ENCODE peak calls at places on chromosomes 12 and 14, in eight cellular contexts. One of them, this sample, is unnamed.

GRCh38 chr12:63928305-63928704 is 83.8 kb downstream of the SRGAP1 start:
- DNase-seq in astrocyte: no peak
- DNase-seq in stomach: no peak
- DNase-seq in astrocyte of the spinal cord: no peak
- DNase-seq in CD8-positive, alpha-beta T cell: no peak
- DNase-seq in AG10803: no peak
- DNase-seq in lower lobe of right lung: no peak
- DNase-seq in mucosa of descending colon: no peak
- DNase-seq in this sample: no peak

GRCh38 chr12:91123236-91123635 is 11.9 kb upstream of the LUM start:
- DNase-seq in AG10803: no peak
- DNase-seq in lower lobe of right lung: no peak
- DNase-seq in stomach: no peak
- DNase-seq in astrocyte: no peak
- DNase-seq in astrocyte of the spinal cord: no peak
- DNase-seq in mucosa of descending colon: no peak
- DNase-seq in CD8-positive, alpha-beta T cell: no peak
- DNase-seq in this sample: peak

GRCh38 chr12:2246358-2246757 is 193.6 kb downstream of the CACNA1C start:
- DNase-seq in stomach: no peak
- DNase-seq in astrocyte: no peak
- DNase-seq in CD8-positive, alpha-beta T cell: no peak
- DNase-seq in astrocyte of the spinal cord: no peak
- DNase-seq in AG10803: no peak
- DNase-seq in mucosa of descending colon: no peak
- DNase-seq in lower lobe of right lung: no peak
- DNase-seq in this sample: no peak

GRCh38 chr12:77540097-77540496 is 290.6 kb upstream of the NAV3 start:
- DNase-seq in lower lobe of right lung: no peak
- DNase-seq in AG10803: no peak
- DNase-seq in mucosa of descending colon: no peak
- DNase-seq in astrocyte: no peak
- DNase-seq in astrocyte of the spinal cord: no peak
- DNase-seq in CD8-positive, alpha-beta T cell: no peak
- DNase-seq in stomach: no peak
- DNase-seq in this sample: no peak

GRCh38 chr12:132495165-132495544 is 5.2 kb downstream of the FBRSL1 start:
- DNase-seq in stomach: no peak
- DNase-seq in CD8-positive, alpha-beta T cell: no peak
- DNase-seq in lower lobe of right lung: no peak
- DNase-seq in mucosa of descending colon: no peak
- DNase-seq in AG10803: no peak
- DNase-seq in astrocyte of the spinal cord: no peak
- DNase-seq in astrocyte: no peak
- DNase-seq in this sample: no peak

GRCh38 chr12:103334447-103334846 is 161.3 kb downstream of the C12orf42 start:
- DNase-seq in astrocyte of the spinal cord: no peak
- DNase-seq in CD8-positive, alpha-beta T cell: no peak
- DNase-seq in astrocyte: no peak
- DNase-seq in stomach: no peak
- DNase-seq in AG10803: no peak
- DNase-seq in lower lobe of right lung: no peak
- DNase-seq in mucosa of descending colon: no peak
- DNase-seq in this sample: no peak

GRCh38 chr12:75759196-75759595 is 247.8 kb upstream of the KRR1 start:
- DNase-seq in AG10803: no peak
- DNase-seq in astrocyte: no peak
- DNase-seq in lower lobe of right lung: no peak
- DNase-seq in mucosa of descending colon: no peak
- DNase-seq in stomach: no peak
- DNase-seq in CD8-positive, alpha-beta T cell: no peak
- DNase-seq in astrocyte of the spinal cord: no peak
- DNase-seq in this sample: no peak

GRCh38 chr14:103056322-103057027 is 874 bp downstream of the CDC42BPB start:
- DNase-seq in astrocyte: peak
- DNase-seq in astrocyte of the spinal cord: peak
- DNase-seq in CD8-positive, alpha-beta T cell: no peak
- DNase-seq in stomach: peak
- DNase-seq in mucosa of descending colon: peak
- DNase-seq in AG10803: peak
- DNase-seq in lower lobe of right lung: peak
- DNase-seq in this sample: peak

GRCh38 chr14:50451854-50452253 is 55.2 kb upstream of the CDKL1 start:
- DNase-seq in stomach: no peak
- DNase-seq in astrocyte: no peak
- DNase-seq in lower lobe of right lung: no peak
- DNase-seq in astrocyte of the spinal cord: no peak
- DNase-seq in AG10803: no peak
- DNase-seq in mucosa of descending colon: no peak
- DNase-seq in CD8-positive, alpha-beta T cell: no peak
- DNase-seq in this sample: no peak

GRCh38 chr14:91048676-91049075 is 11.8 kb downstream of the RPS6KA5 start:
- DNase-seq in stomach: no peak
- DNase-seq in astrocyte of the spinal cord: no peak
- DNase-seq in CD8-positive, alpha-beta T cell: no peak
- DNase-seq in AG10803: no peak
- DNase-seq in astrocyte: no peak
- DNase-seq in lower lobe of right lung: no peak
- DNase-seq in mucosa of descending colon: no peak
- DNase-seq in this sample: no peak

GRCh38 chr14:93713726-93714405 is 74.4 kb downstream of the PRIMA1 start:
- DNase-seq in astrocyte: no peak
- DNase-seq in stomach: no peak
- DNase-seq in mucosa of descending colon: no peak
- DNase-seq in astrocyte of the spinal cord: no peak
- DNase-seq in CD8-positive, alpha-beta T cell: no peak
- DNase-seq in lower lobe of right lung: no peak
- DNase-seq in AG10803: no peak
- DNase-seq in this sample: no peak

GRCh38 chr12:22573181-22573580 is 28.8 kb upstream of the C2CD5 start:
- DNase-seq in lower lobe of right lung: no peak
- DNase-seq in astrocyte: no peak
- DNase-seq in stomach: no peak
- DNase-seq in AG10803: no peak
- DNase-seq in astrocyte of the spinal cord: no peak
- DNase-seq in CD8-positive, alpha-beta T cell: no peak
- DNase-seq in mucosa of descending colon: no peak
- DNase-seq in this sample: no peak

GRCh38 chr12:57844725-57845477 is 1.6 kb downstream of the CTDSP2 start:
- DNase-seq in CD8-positive, alpha-beta T cell: no peak
- DNase-seq in astrocyte: peak
- DNase-seq in stomach: peak
- DNase-seq in mucosa of descending colon: peak
- DNase-seq in astrocyte of the spinal cord: peak
- DNase-seq in lower lobe of right lung: peak
- DNase-seq in AG10803: peak
- DNase-seq in this sample: no peak

GRCh38 chr12:12282202-12282601 is 15.4 kb upstream of the LRP6 start:
- DNase-seq in stomach: no peak
- DNase-seq in lower lobe of right lung: no peak
- DNase-seq in astrocyte: no peak
- DNase-seq in AG10803: no peak
- DNase-seq in CD8-positive, alpha-beta T cell: no peak
- DNase-seq in astrocyte of the spinal cord: no peak
- DNase-seq in mucosa of descending colon: no peak
- DNase-seq in this sample: no peak

GRCh38 chr14:24436355-24437019 is 6.1 kb downstream of the SDR39U1 start:
- DNase-seq in astrocyte of the spinal cord: peak
- DNase-seq in AG10803: peak
- DNase-seq in lower lobe of right lung: no peak
- DNase-seq in mucosa of descending colon: peak
- DNase-seq in CD8-positive, alpha-beta T cell: no peak
- DNase-seq in astrocyte: peak
- DNase-seq in stomach: no peak
- DNase-seq in this sample: peak

GRCh38 chr14:20799444-20799843 is 3.2 kb downstream of the RNASE1 start:
- DNase-seq in stomach: no peak
- DNase-seq in AG10803: no peak
- DNase-seq in lower lobe of right lung: no peak
- DNase-seq in CD8-positive, alpha-beta T cell: no peak
- DNase-seq in astrocyte of the spinal cord: no peak
- DNase-seq in astrocyte: no peak
- DNase-seq in mucosa of descending colon: no peak
- DNase-seq in this sample: no peak

GRCh38 chr12:124512667-124513296 is 54.6 kb downstream of the NCOR2 start:
- DNase-seq in stomach: peak
- DNase-seq in CD8-positive, alpha-beta T cell: no peak
- DNase-seq in lower lobe of right lung: peak
- DNase-seq in astrocyte of the spinal cord: peak
- DNase-seq in AG10803: peak
- DNase-seq in mucosa of descending colon: peak
- DNase-seq in astrocyte: peak
- DNase-seq in this sample: peak

GRCh38 chr14:91318911-91319310 is 74.4 kb upstream of the GPR68 start:
- DNase-seq in CD8-positive, alpha-beta T cell: no peak
- DNase-seq in stomach: no peak
- DNase-seq in mucosa of descending colon: no peak
- DNase-seq in lower lobe of right lung: no peak
- DNase-seq in astrocyte: no peak
- DNase-seq in AG10803: no peak
- DNase-seq in astrocyte of the spinal cord: no peak
- DNase-seq in this sample: no peak

GRCh38 chr12:53725824-53726223 is 1.4 kb downstream of the CALCOCO1 start:
- DNase-seq in astrocyte: peak
- DNase-seq in stomach: peak
- DNase-seq in mucosa of descending colon: peak
- DNase-seq in lower lobe of right lung: no peak
- DNase-seq in astrocyte of the spinal cord: no peak
- DNase-seq in CD8-positive, alpha-beta T cell: no peak
- DNase-seq in AG10803: peak
- DNase-seq in this sample: peak

GRCh38 chr12:124588689-124589318 is 21.4 kb upstream of the NCOR2 start:
- DNase-seq in CD8-positive, alpha-beta T cell: no peak
- DNase-seq in stomach: no peak
- DNase-seq in lower lobe of right lung: no peak
- DNase-seq in astrocyte: peak
- DNase-seq in AG10803: peak
- DNase-seq in mucosa of descending colon: no peak
- DNase-seq in astrocyte of the spinal cord: peak
- DNase-seq in this sample: peak

GRCh38 chr14:75821828-75822521 is 159.8 kb downstream of the TGFB3 start:
- DNase-seq in mucosa of descending colon: peak
- DNase-seq in stomach: no peak
- DNase-seq in astrocyte of the spinal cord: no peak
- DNase-seq in lower lobe of right lung: no peak
- DNase-seq in CD8-positive, alpha-beta T cell: no peak
- DNase-seq in AG10803: peak
- DNase-seq in astrocyte: no peak
- DNase-seq in this sample: peak

GRCh38 chr14:77375164-77375950 is 1.5 kb downstream of the TMED8 start:
- DNase-seq in lower lobe of right lung: no peak
- DNase-seq in mucosa of descending colon: no peak
- DNase-seq in stomach: no peak
- DNase-seq in CD8-positive, alpha-beta T cell: no peak
- DNase-seq in astrocyte of the spinal cord: no peak
- DNase-seq in astrocyte: no peak
- DNase-seq in AG10803: no peak
- DNase-seq in this sample: no peak
- H3K4me3 ChIP-seq in lower lobe of right lung: peak
- H3K4me3 ChIP-seq in mucosa of descending colon: no peak
- H3K4me3 ChIP-seq in stomach: peak
- H3K4me3 ChIP-seq in CD8-positive, alpha-beta T cell: no peak
- H3K4me3 ChIP-seq in astrocyte of the spinal cord: no peak
- H3K4me3 ChIP-seq in astrocyte: no peak
- H3K4me3 ChIP-seq in AG10803: peak
- H3K4me3 ChIP-seq in this sample: no peak

GRCh38 chr14:58776516-58776915 is 138.8 kb downstream of the DACT1 start:
- DNase-seq in mucosa of descending colon: no peak
- DNase-seq in astrocyte of the spinal cord: no peak
- DNase-seq in stomach: no peak
- DNase-seq in astrocyte: no peak
- DNase-seq in AG10803: no peak
- DNase-seq in lower lobe of right lung: no peak
- DNase-seq in CD8-positive, alpha-beta T cell: no peak
- DNase-seq in this sample: no peak
- TF ChIP-seq CTCF in mucosa of descending colon: no peak
- TF ChIP-seq CTCF in astrocyte of the spinal cord: no peak
- TF ChIP-seq CTCF in stomach: no peak
- TF ChIP-seq CTCF in astrocyte: no peak
- TF ChIP-seq CTCF in AG10803: no peak
- TF ChIP-seq CTCF in lower lobe of right lung: no peak
- TF ChIP-seq CTCF in CD8-positive, alpha-beta T cell: no peak
- TF ChIP-seq CTCF in this sample: no peak

DNA sequence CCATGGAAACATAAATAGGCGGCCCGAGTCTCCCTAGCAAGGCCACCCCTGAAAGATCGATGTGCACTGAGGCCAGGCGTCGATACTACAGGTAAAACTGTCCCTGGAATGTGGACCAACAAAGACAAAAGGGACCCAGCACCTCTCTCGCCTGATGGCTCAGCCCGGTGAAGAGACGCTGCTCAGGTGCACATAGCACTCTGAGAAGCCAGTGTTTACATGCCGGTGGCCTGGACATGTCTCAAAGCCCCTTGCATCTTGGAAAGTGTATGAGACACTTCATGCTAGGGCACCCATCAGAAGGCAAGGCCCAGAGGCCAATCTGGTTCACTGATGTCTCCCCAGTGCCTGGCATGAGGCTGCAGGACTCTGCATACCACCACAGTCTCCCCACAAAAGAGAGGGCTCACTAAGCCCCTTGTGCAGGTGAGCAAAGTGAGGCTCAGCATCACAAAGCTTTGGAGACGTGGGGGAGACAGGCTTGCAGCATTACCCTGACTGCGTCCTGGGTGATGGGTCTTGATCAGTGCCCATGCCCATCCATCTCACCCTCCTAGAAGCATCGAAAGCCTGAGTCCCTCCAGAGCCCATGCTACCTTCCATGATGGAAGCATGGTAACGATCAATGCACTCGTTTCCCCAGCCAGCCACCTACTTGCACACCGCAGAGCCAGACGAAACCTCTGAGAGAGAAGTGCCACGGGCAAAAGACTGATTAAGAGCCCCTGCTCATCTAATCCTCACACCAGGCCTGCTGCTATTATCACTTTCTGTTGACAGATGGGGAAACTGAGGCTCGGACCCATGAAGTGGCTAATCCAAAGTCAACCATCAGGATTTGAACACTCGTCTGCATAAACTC is 16.1 kb downstream of the BCL11B start:
- DNase-seq in CD8-positive, alpha-beta T cell: no peak
- DNase-seq in AG10803: no peak
- DNase-seq in lower lobe of right lung: no peak
- DNase-seq in astrocyte of the spinal cord: no peak
- DNase-seq in stomach: no peak
- DNase-seq in astrocyte: no peak
- DNase-seq in mucosa of descending colon: no peak
- DNase-seq in this sample: no peak
- H3K4me3 ChIP-seq in CD8-positive, alpha-beta T cell: peak
- H3K4me3 ChIP-seq in AG10803: no peak
- H3K4me3 ChIP-seq in lower lobe of right lung: no peak
- H3K4me3 ChIP-seq in astrocyte of the spinal cord: no peak
- H3K4me3 ChIP-seq in stomach: no peak
- H3K4me3 ChIP-seq in astrocyte: no peak
- H3K4me3 ChIP-seq in mucosa of descending colon: no peak
- H3K4me3 ChIP-seq in this sample: no peak

DNA sequence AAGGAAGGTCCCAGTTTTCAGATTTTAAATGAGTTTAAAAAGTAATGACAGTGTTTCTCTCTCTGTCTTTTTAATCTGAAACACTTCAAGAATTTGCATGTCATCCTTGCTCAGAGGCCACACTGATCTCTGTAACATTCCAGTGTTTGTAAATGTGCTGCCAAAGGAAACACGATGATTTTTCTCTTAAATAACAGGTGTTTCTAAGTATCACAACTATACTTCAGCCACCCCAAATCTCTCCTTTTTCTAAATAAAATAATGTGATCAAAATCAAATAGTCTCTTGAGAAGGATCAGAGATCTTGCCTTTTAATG is 3.3 kb upstream of the GALC start:
- DNase-seq in lower lobe of right lung: no peak
- DNase-seq in astrocyte: peak
- DNase-seq in CD8-positive, alpha-beta T cell: no peak
- DNase-seq in stomach: no peak
- DNase-seq in mucosa of descending colon: no peak
- DNase-seq in astrocyte of the spinal cord: no peak
- DNase-seq in AG10803: no peak
- DNase-seq in this sample: no peak
- TF ChIP-seq CTCF in lower lobe of right lung: no peak
- TF ChIP-seq CTCF in astrocyte: no peak
- TF ChIP-seq CTCF in CD8-positive, alpha-beta T cell: no peak
- TF ChIP-seq CTCF in stomach: no peak
- TF ChIP-seq CTCF in mucosa of descending colon: no peak
- TF ChIP-seq CTCF in astrocyte of the spinal cord: no peak
- TF ChIP-seq CTCF in AG10803: no peak
- TF ChIP-seq CTCF in this sample: no peak